ENCODE peak calls at places on chromosomes 1 and 21, in nine cellular contexts. C is A549, V is heart left ventricle, D is adrenal gland, U is GM12878, Y is HCT116, B is prostate gland, N is thyroid gland, Z is IMR-90. S is an unnamed sample. For H3K4me1, the result is how much of the 10 kb centered on the place peaks cover.

GRCh38 chr1:84782311-84782771 is 92.1 kb upstream of the SSX2IP start:
- DNase-seq in C (peak), V (peak), D (peak), U (no peak), Y (peak), B (no peak), N (peak), Z (peak), S (no peak)

GRCh38 chr1:44019398-44020044 is 11.7 kb downstream of the SLC6A9 start:
- DNase-seq in C (no peak), V (peak), D (no peak), U (no peak), Y (no peak), B (no peak), N (no peak), Z (no peak), S (no peak)

GRCh38 chr1:218425647-218426342 is 80.7 kb downstream of the TGFB2 start:
- DNase-seq in C (peak), V (no peak), D (no peak), U (no peak), Y (no peak), B (no peak), N (no peak), Z (peak), S (no peak)

GRCh38 chr1:212655668-212656440 is 43.8 kb downstream of the BATF3 start:
- DNase-seq in C (no peak), V (no peak), D (no peak), U (no peak), Y (peak), B (no peak), N (no peak), Z (peak), S (no peak)

GRCh38 chr1:29704430-29704829 is 468.1 kb downstream of the PTPRU start:
- DNase-seq in C (no peak), V (no peak), D (no peak), U (no peak), Y (no peak), B (no peak), N (no peak), Z (no peak), S (no peak)

GRCh38 chr1:19310720-19311502 is 1.0 kb downstream of the AKR7A2 start:
- DNase-seq in C (no peak), V (no peak), D (no peak), U (no peak), Y (no peak), B (no peak), N (no peak), Z (peak), S (peak)

GRCh38 chr21:37655601-37656300 is 260.5 kb downstream of the KCNJ6 start:
- DNase-seq in C (no peak), V (no peak), D (no peak), U (no peak), Y (no peak), B (no peak), N (no peak), Z (no peak), S (no peak)

GRCh38 chr21:41142051-41142795 is 25.7 kb upstream of the BACE2 start:
- DNase-seq in C (peak), V (peak), D (no peak), U (no peak), Y (no peak), B (peak), N (peak), Z (peak), S (no peak)

GRCh38 chr1:116811321-116811720 is 57.1 kb downstream of the CD2 start:
- DNase-seq in C (no peak), V (no peak), D (no peak), U (no peak), Y (no peak), B (no peak), N (no peak), Z (no peak), S (no peak)

GRCh38 chr1:88729297-88729696 is 45.2 kb downstream of the PKN2 start:
- DNase-seq in C (no peak), V (no peak), D (no peak), U (no peak), Y (no peak), B (no peak), N (no peak), Z (no peak), S (no peak)

GRCh38 chr1:111444031-111444430 is 5.0 kb downstream of the WDR77 start:
- DNase-seq in C (no peak), V (no peak), D (no peak), U (no peak), Y (no peak), B (no peak), N (no peak), Z (no peak), S (no peak)

GRCh38 chr1:245179706-245180105 is 24.9 kb downstream of the KIF26B start:
- DNase-seq in C (no peak), V (no peak), D (no peak), U (no peak), Y (no peak), B (no peak), N (peak), Z (no peak), S (no peak)

GRCh38 chr1:24483441-24483840 is 19.2 kb upstream of the RCAN3 start:
- DNase-seq in C (no peak), V (no peak), D (no peak), U (no peak), Y (no peak), B (no peak), N (no peak), Z (no peak), S (no peak)

GRCh38 chr1:162497104-162497722 is 405 bp upstream of the UHMK1 start:
- DNase-seq in C (no peak), V (no peak), D (peak), U (peak), Y (no peak), B (no peak), N (peak), Z (no peak), S (no peak)

GRCh38 chr1:42167611-42168396 is 3.3 kb upstream of the GUCA2A start:
- DNase-seq in C (no peak), V (no peak), D (no peak), U (no peak), Y (no peak), B (no peak), N (no peak), Z (no peak), S (peak)

GRCh38 chr21:42685036-42685435 is 31.6 kb downstream of the PDE9A start:
- DNase-seq in C (no peak), V (no peak), D (no peak), U (no peak), Y (no peak), B (no peak), N (no peak), Z (no peak), S (no peak)

GRCh38 chr1:11787251-11787803 is 18.4 kb downstream of the MTHFR start:
- DNase-seq in C (peak), V (peak), D (peak), U (no peak), Y (no peak), B (no peak), N (peak), Z (peak), S (peak)
- H3K4me1 ChIP-seq in C (under half), V (half or more), D (under half), U (under half), Y (half or more), B (under half), N (half or more), Z (under half), S (half or more)

GRCh38 chr1:201982923-201983805 is 716 bp downstream of the RNPEP start:
- DNase-seq in C (peak), V (peak), D (peak), U (no peak), Y (peak), B (peak), N (peak), Z (peak), S (peak)
- TF ChIP-seq POLR2A in C (peak), V (no peak), D (no peak), U (no peak), Y (no peak), B (peak), N (no peak), Z (no peak), S (no peak)

DNA sequence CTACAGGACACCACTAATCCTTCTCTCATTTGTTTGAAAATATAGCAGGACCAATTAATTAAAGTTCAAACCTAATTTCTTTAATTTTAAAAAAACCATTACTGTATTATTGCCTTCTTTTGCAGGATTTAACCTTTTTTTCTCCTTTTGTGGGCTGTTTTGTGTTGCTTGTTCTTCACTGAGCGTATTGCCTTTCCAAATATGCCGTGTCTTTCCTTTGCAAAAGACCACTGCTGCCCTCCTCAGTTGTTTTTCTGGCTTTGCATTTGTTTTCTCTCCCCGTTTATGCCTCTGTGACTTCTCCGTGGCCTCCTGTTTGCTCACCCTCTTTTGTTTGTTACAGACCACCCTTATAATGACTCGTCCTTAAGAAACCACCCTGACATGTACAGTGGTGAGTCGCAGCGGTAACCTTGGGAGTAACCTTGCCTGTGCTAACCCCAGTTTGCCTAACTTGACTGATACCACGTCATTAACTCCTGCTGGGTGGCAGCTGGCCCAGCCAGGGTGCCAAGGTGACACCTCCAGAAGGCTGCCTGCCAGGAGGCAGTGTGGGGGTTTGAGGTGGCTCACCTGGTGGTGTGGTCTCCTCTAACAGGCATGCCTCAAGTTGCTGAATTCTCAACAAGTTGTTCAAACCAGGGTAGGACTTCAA is 81.1 kb upstream of the CNTN2 start:
- DNase-seq in C (no peak), V (peak), D (no peak), U (no peak), Y (no peak), B (no peak), N (no peak), Z (no peak), S (no peak)
- H3K4me3 ChIP-seq in C (no peak), V (no peak), D (no peak), U (no peak), Y (no peak), B (no peak), N (no peak), Z (no peak), S (no peak)

GRCh38 chr1:207049514-207049913 is 1.5 kb downstream of the YOD1 start:
- DNase-seq in C (no peak), V (no peak), D (no peak), U (no peak), Y (no peak), B (no peak), N (no peak), Z (no peak), S (no peak)

GRCh38 chr1:207050428-207050767 is 610 bp downstream of the YOD1 start:
- DNase-seq in C (no peak), V (no peak), D (no peak), U (no peak), Y (no peak), B (no peak), N (peak), Z (no peak), S (no peak)

GRCh38 chr1:207049054-207049453 is 2.0 kb downstream of the YOD1 start:
- DNase-seq in C (no peak), V (no peak), D (no peak), U (no peak), Y (no peak), B (no peak), N (no peak), Z (no peak), S (no peak)

GRCh38 chr1:207050768-207051614 is at the start of gene YOD1:
- DNase-seq in C (peak), V (peak), D (peak), U (peak), Y (peak), B (peak), N (peak), Z (peak), S (peak)

DNA sequence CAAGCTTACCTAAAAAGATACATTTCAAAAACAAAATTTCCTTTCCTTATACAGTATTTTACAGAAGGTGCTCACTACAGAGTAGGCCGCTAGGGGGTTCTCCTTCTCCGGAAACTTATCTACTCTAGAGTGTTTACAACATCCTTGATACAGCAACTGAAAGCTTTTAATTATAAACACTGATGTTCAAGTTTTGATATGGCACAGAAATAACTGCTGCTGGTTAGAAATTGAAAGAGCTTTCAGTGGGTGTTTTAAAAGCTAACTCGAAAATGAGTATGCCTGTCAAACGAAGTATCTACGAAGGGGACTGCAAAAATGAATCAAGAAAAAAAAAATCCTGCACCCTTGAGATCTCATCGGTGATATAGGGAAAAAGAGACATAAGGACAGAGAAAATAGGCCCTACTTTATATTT is 1.0 kb downstream of the YOD1 start:
- DNase-seq in C (peak), V (no peak), D (peak), U (no peak), Y (no peak), B (peak), N (peak), Z (peak), S (no peak)
- H3K4me1 ChIP-seq in C (half or more), V (half or more), D (under half), U (under half), Y (under half), B (under half), N (under half), Z (under half), S (half or more)

GRCh38 chr1:163608969-163609368 is 287.2 kb downstream of the NUF2 start:
- DNase-seq in C (no peak), V (no peak), D (no peak), U (no peak), Y (no peak), B (no peak), N (no peak), Z (no peak), S (no peak)
- TF ChIP-seq POLR2A in C (no peak), V (no peak), D (no peak), U (no peak), Y (no peak), B (no peak), N (no peak), Z (no peak), S (no peak)

DNA sequence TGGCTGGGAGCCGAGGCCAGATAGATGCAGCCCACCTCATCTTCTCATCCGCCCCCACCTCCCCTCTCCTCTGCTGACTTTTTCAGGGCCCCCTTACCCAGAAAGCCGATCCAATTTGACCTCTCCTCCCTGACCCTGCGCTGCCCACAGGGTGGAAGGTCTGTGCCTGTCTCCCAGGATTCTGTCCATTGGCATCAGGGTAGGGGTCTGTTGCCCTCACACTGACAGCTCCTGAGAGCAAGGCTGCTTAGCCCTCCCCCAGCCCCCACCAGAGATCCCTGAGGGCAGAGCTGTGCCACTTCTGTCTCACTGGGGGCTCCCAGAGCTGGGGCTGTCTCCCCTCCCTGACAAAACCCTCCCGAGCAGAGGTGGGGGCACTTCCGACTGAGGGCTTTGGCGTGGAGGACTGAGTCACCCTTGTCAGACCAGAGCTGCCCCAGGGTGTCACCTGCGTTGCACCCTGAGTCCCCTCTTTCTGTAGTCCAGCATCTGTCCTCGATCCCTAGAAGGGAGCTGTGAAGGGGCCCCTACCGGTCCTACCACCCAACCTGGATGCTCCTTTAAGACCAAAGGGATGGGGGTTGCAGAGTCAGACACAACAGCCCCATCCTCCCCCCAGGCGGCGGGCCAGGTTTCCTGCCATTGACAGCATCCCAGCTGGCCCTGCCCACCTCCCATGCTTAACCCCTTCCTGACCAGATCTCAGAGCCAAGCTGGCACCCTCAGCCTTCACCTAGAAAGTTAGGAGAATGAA is 2.4 kb upstream of the FAM110D start:
- DNase-seq in C (no peak), V (peak), D (no peak), U (no peak), Y (no peak), B (no peak), N (no peak), Z (no peak), S (no peak)
- H3K4me3 ChIP-seq in C (no peak), V (peak), D (no peak), U (no peak), Y (no peak), B (no peak), N (no peak), Z (no peak), S (peak)

S was measured in sigmoid colon.